ENCODE peak calls at places on chromosome 19, in ten cellular contexts. S is pancreas, X is left ventricle myocardium inferior, F is uterus, K is tibial artery, J is cardiac fibroblast, U is spleen, W is foreskin fibroblast, M is neural progenitor cell, R is left lung. Z is an unnamed sample.

GRCh38 chr19:14021474-14021873 is 6.5 kb upstream of the RLN3 start:
- DNase-seq in X (no peak), U (no peak), W (no peak), J (peak), S (no peak), R (no peak), K (no peak), F (no peak), M (peak), Z (no peak)

GRCh38 chr19:45484273-45484945 is 12.4 kb downstream of the RTN2 start:
- DNase-seq in K (no peak), W (peak), U (no peak), S (no peak), R (no peak), J (peak), M (peak), X (no peak), F (no peak), Z (peak)

GRCh38 chr19:3575260-3575741 is 2.6 kb downstream of the HMG20B start:
- DNase-seq in M (peak), X (no peak), K (no peak), R (no peak), S (no peak), F (no peak), U (no peak), W (peak), J (peak), Z (no peak)

GRCh38 chr19:33621811-33622504 is at the start of gene CHST8:
- DNase-seq in R (no peak), W (peak), S (peak), M (peak), U (no peak), F (no peak), K (no peak), X (peak), J (peak), Z (peak)

GRCh38 chr19:44517146-44517545 is 12.3 kb downstream of the CEACAM20 start:
- DNase-seq in M (no peak), W (no peak), J (no peak), R (no peak), X (no peak), S (no peak), U (no peak), F (no peak), K (no peak), Z (no peak)

GRCh38 chr19:21590868-21591267 is 85.5 kb downstream of the ZNF429 start:
- DNase-seq in U (no peak), M (no peak), J (no peak), W (no peak), X (no peak), R (no peak), S (no peak), K (no peak), F (no peak), Z (no peak)

GRCh38 chr19:35140207-35140897 is 1.7 kb downstream of the FXYD1 start:
- DNase-seq in R (no peak), U (no peak), W (no peak), S (peak), J (no peak), F (no peak), K (no peak), M (no peak), X (no peak), Z (no peak)

GRCh38 chr19:15412832-15413231 is 6.0 kb downstream of the AKAP8L start:
- DNase-seq in M (no peak), S (no peak), U (no peak), J (no peak), W (no peak), X (no peak), K (no peak), F (no peak), R (no peak), Z (no peak)

GRCh38 chr19:42473686-42474085 is 30.9 kb upstream of the CXCL17 start:
- DNase-seq in R (no peak), X (no peak), J (no peak), M (peak), W (no peak), K (no peak), F (no peak), S (no peak), U (no peak), Z (no peak)

GRCh38 chr19:16262618-16263017 is 62.0 kb upstream of the KLF2 start:
- DNase-seq in F (no peak), R (no peak), S (peak), W (no peak), K (no peak), X (no peak), J (peak), M (no peak), U (no peak), Z (no peak)

GRCh38 chr19:51531349-51532315 is at the start of gene SIGLEC6:
- DNase-seq in W (no peak), J (no peak), S (no peak), U (peak), M (no peak), X (peak), K (peak), F (no peak), R (peak), Z (no peak)

GRCh38 chr19:30244533-30244932 is 127.7 kb upstream of the ZNF536 start:
- DNase-seq in K (no peak), J (no peak), X (no peak), F (no peak), S (no peak), W (no peak), U (no peak), M (no peak), R (no peak), Z (no peak)

GRCh38 chr19:13376537-13376936 is 129.7 kb downstream of the CACNA1A start:
- DNase-seq in U (no peak), K (no peak), J (no peak), M (no peak), W (no peak), F (no peak), R (no peak), X (no peak), S (no peak), Z (no peak)

GRCh38 chr19:45763691-45764294 is 5.3 kb downstream of the SIX5 start:
- DNase-seq in M (no peak), R (no peak), K (no peak), U (no peak), W (no peak), J (no peak), F (peak), X (no peak), S (no peak), Z (no peak)

GRCh38 chr19:42601811-42602443 is 7.2 kb upstream of the CEACAM8 start:
- DNase-seq in W (peak), M (peak), U (no peak), F (no peak), K (no peak), R (no peak), S (peak), X (no peak), J (peak), Z (peak)

GRCh38 chr19:33441277-33441699 is 67.8 kb downstream of the CEBPG start:
- DNase-seq in W (no peak), K (no peak), S (no peak), R (peak), J (no peak), F (no peak), X (peak), U (peak), M (no peak), Z (no peak)

GRCh38 chr19:1608414-1609391 is 3.4 kb upstream of the UQCR11 start:
- DNase-seq in W (peak), R (no peak), F (no peak), S (no peak), J (no peak), U (peak), M (no peak), K (no peak), X (no peak), Z (no peak)

GRCh38 chr19:41223431-41224234 is 4.6 kb downstream of the AXL start:
- DNase-seq in W (peak), U (no peak), R (peak), X (no peak), J (peak), F (no peak), K (no peak), M (peak), S (no peak), Z (peak)

GRCh38 chr19:14676762-14677161 is 2.1 kb upstream of the ADGRE3 start:
- DNase-seq in J (no peak), S (no peak), R (no peak), M (no peak), X (no peak), F (no peak), U (no peak), W (no peak), K (no peak), Z (no peak)

GRCh38 chr19:41774515-41774980 is 19.2 kb downstream of the CEACAM6 start:
- DNase-seq in X (no peak), J (no peak), S (no peak), M (no peak), W (no peak), R (peak), K (no peak), U (no peak), F (no peak), Z (no peak)

GRCh38 chr19:56971230-56971629 is 130.7 kb upstream of the PEG3 start:
- DNase-seq in R (no peak), M (no peak), J (no peak), S (no peak), W (no peak), K (no peak), F (no peak), X (no peak), U (no peak), Z (no peak)

GRCh38 chr19:5484398-5485285 is 29.4 kb downstream of the ZNRF4 start:
- DNase-seq in R (no peak), W (no peak), K (no peak), J (no peak), X (no peak), F (no peak), S (peak), U (no peak), M (peak), Z (no peak)

GRCh38 chr19:35088514-35088913 is 27.1 kb upstream of the FXYD3 start:
- DNase-seq in F (no peak), W (peak), M (no peak), X (no peak), J (peak), R (no peak), S (no peak), U (no peak), K (no peak), Z (peak)

GRCh38 chr19:44905437-44906160 is at the start of gene APOE:
- DNase-seq in F (no peak), J (peak), U (no peak), S (no peak), R (peak), M (peak), W (no peak), K (no peak), X (no peak), Z (no peak)

GRCh38 chr19:38693380-38694223 is 46.2 kb downstream of the ACTN4 start:
- DNase-seq in W (peak), S (peak), M (peak), F (no peak), K (no peak), X (no peak), U (peak), R (no peak), J (peak), Z (peak)
- H3K4me3 ChIP-seq in W (no peak), S (no peak), M (no peak), F (no peak), K (no peak), X (peak), U (no peak), R (no peak), J (no peak), Z (no peak)

DNA sequence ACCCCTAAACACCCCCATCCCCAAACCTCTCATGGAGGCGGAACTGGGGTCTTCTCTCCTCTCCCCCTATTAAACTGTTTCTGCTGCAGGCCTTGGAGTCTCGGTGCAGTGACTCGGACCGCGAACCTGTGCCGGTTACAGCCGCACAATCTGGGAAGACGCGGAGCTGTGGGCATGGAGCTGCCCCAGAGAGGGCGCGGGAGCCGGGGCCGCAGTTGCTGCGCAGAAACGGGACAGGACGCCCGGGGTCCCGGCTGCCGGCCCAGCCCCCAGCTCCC is 450 bp downstream of the ZNF442 start:
- DNase-seq in K (peak), S (no peak), J (peak), W (peak), M (no peak), R (peak), U (no peak), X (no peak), F (peak), Z (peak)
- H3K4me3 ChIP-seq in K (peak), S (peak), J (peak), W (peak), M (peak), R (peak), U (peak), X (peak), F (peak), Z (peak)

DNA sequence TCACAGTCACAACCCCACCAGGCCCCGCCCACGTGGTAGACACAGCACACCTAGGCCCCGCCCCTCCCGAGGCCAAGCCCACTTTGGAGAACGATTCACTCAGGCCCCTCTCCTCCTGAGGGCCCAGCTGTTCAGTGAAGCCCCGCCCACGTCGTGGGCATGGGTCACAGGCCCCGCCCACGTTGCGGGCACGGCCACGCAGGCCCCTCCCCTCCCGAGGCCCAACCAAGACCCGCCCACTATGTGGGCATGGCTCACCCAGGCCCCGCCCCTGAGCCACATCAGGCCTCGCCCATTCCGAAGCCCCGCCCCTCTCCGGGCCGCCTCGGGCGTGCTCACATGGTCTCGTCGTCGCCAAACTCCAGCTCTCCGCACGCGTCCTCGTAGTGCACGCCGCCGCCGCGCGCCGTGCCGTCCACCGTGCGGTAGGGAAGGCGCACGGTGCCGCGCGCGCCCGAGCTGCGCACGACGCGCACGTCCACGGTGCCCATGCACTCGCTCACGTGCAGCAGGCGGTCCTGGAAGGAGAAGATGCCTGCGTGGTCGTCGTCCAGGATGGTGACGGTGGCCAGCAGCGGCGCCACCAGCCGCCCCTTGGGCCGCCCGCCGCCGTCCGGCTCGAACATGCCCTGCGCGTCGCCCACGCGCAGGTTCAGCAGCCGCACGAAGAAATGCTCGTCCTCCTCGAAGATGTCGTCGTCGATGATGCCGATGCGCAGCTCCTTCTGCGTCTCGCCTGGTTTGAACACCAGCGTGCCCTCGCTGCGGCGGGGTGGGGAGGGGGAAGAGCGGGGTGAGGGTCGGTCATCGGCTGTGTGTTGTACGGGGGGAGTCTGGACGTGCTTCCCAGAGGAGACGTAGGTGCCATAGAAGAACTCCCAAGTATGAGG is 24.0 kb downstream of the SLC8A2 start:
- DNase-seq in M (peak), U (no peak), K (no peak), R (no peak), W (peak), S (no peak), J (peak), X (peak), F (peak), Z (no peak)
- H3K4me3 ChIP-seq in M (peak), U (no peak), K (no peak), R (no peak), W (no peak), S (no peak), J (no peak), X (peak), F (no peak), Z (no peak)

GRCh38 chr19:7293795-7294570 is at the start of gene INSR:
- DNase-seq in S (peak), J (peak), X (peak), M (peak), K (peak), W (peak), F (peak), R (peak), U (peak), Z (peak)

GRCh38 chr19:7295912-7296486 is 1.8 kb upstream of the INSR start:
- DNase-seq in X (no peak), M (no peak), F (no peak), R (no peak), U (no peak), W (no peak), J (no peak), S (no peak), K (no peak), Z (no peak)

GRCh38 chr19:7292352-7292949 is 1.8 kb downstream of the INSR start:
- DNase-seq in S (no peak), R (no peak), U (no peak), W (no peak), F (peak), X (no peak), K (no peak), J (no peak), M (no peak), Z (no peak)

GRCh38 chr19:7294571-7295212 is 478 bp upstream of the INSR start:
- DNase-seq in F (peak), W (peak), X (peak), M (peak), U (peak), S (peak), R (peak), J (peak), K (peak), Z (peak)

GRCh38 chr19:7292950-7293794 is 1.0 kb downstream of the INSR start:
- DNase-seq in M (peak), X (peak), J (no peak), S (peak), R (peak), K (peak), F (peak), U (peak), W (peak), Z (no peak)
- H3K4me3 ChIP-seq in M (peak), X (peak), J (peak), S (peak), R (peak), K (peak), F (peak), U (peak), W (peak), Z (peak)

GRCh38 chr19:55206664-55207500 is 2.4 kb downstream of the PTPRH start:
- DNase-seq in M (peak), W (peak), J (peak), X (peak), S (peak), U (peak), R (peak), K (peak), F (peak), Z (peak)
- H3K4me3 ChIP-seq in M (no peak), W (peak), J (peak), X (peak), S (peak), U (peak), R (no peak), K (no peak), F (peak), Z (peak)

GRCh38 chr19:19817357-19817756 is 4.2 kb downstream of the ZNF506 start:
- DNase-seq in F (no peak), X (no peak), M (no peak), R (no peak), U (no peak), K (no peak), J (no peak), W (no peak), S (no peak), Z (no peak)

GRCh38 chr19:19821366-19822147 is at the start of gene ZNF506:
- DNase-seq in F (peak), S (peak), K (peak), W (peak), M (peak), R (peak), J (peak), X (peak), U (peak), Z (peak)

GRCh38 chr19:19820774-19821315 is 705 bp downstream of the ZNF506 start:
- DNase-seq in R (no peak), X (no peak), K (no peak), S (no peak), J (no peak), F (no peak), W (no peak), U (no peak), M (no peak), Z (no peak)

GRCh38 chr19:19822148-19822429 is 539 bp upstream of the ZNF506 start:
- DNase-seq in R (no peak), F (no peak), M (no peak), U (no peak), S (no peak), X (no peak), J (no peak), W (peak), K (peak), Z (peak)

DNA sequence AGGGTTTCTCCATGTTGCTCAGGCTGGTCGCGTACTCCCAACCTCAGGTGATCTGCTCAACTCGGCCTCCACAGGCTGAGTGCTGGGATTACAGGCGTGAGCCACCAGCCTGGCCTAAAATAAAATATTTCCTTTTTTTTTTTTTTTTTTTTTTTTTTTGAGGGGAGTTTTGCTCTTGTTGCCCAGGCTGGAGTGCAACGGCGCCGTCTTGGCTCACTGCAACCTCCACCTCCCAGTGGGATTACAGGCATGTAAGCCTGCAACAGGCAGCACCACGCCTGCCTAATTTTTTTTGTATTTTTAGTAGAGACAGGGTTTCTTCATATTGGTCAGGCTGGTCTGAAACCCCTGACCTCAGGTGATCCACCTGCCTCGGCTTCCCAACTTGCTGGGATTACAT is 4.9 kb downstream of the ZNF506 start:
- DNase-seq in R (no peak), M (no peak), X (peak), W (no peak), J (no peak), U (no peak), K (peak), F (no peak), S (no peak), Z (no peak)
- H3K4me3 ChIP-seq in R (no peak), M (no peak), X (no peak), W (no peak), J (no peak), U (no peak), K (no peak), F (no peak), S (no peak), Z (no peak)

GRCh38 chr19:49814010-49814409 is 918 bp upstream of the FUZ start:
- DNase-seq in R (no peak), J (no peak), W (no peak), K (no peak), F (no peak), U (no peak), X (no peak), M (no peak), S (no peak), Z (no peak)
- H3K4me3 ChIP-seq in R (no peak), J (peak), W (peak), K (peak), F (peak), U (peak), X (peak), M (peak), S (no peak), Z (peak)

GRCh38 chr19:53960886-53961285 is 1.9 kb upstream of the CACNG8 start:
- DNase-seq in X (no peak), W (no peak), F (no peak), R (no peak), K (no peak), U (no peak), M (no peak), J (no peak), S (no peak), Z (no peak)
- H3K4me3 ChIP-seq in X (no peak), W (no peak), F (no peak), R (no peak), K (no peak), U (no peak), M (peak), J (peak), S (no peak), Z (no peak)